ENCODE peak calls at places on chromosome 1, in four cellular contexts. W, K, B and T are unnamed samples.
A peak's percentile ranks its signal among the peaks of the same experiment; 100 is the strongest.

GRCh38 chr1:210292276-210292851 is 36.3 kb upstream of the HHAT start:
- DNase-seq in W (no peak), K (peak; percentile 60), B (peak; percentile 70), T (peak; percentile 75)

GRCh38 chr1:30681782-30682181 is 41.6 kb downstream of the MATN1 start:
- DNase-seq in W (no peak), K (no peak), B (no peak), T (no peak)

GRCh38 chr1:59096501-59096900 is 200.4 kb upstream of the FGGY start:
- DNase-seq in W (no peak), K (no peak), B (no peak), T (no peak)

GRCh38 chr1:226489718-226490440 is 58.7 kb upstream of the STUM start:
- DNase-seq in W (no peak), K (no peak), B (no peak), T (peak; percentile 44)

GRCh38 chr1:221310180-221310579 is 430.9 kb downstream of the HLX start:
- DNase-seq in W (no peak), K (no peak), B (no peak), T (no peak)

GRCh38 chr1:234125283-234125682 is 220.8 kb downstream of the SLC35F3 start:
- DNase-seq in W (peak; percentile 70), K (peak; percentile 59), B (peak; percentile 30), T (peak; percentile 32)

GRCh38 chr1:21901473-21901847 is 35.6 kb downstream of the HSPG2 start:
- DNase-seq in W (no peak), K (no peak), B (no peak), T (no peak)

GRCh38 chr1:117897551-117897950 is 31.9 kb downstream of the GDAP2 start:
- DNase-seq in W (no peak), K (no peak), B (no peak), T (no peak)

GRCh38 chr1:22239378-22239777 is 96.5 kb upstream of the WNT4 start:
- DNase-seq in W (no peak), K (no peak), B (no peak), T (no peak)

GRCh38 chr1:210477328-210477924 is 148.7 kb downstream of the HHAT start:
- DNase-seq in W (no peak), K (no peak), B (no peak), T (no peak)

GRCh38 chr1:94806451-94806861 is 13.7 kb upstream of the SLC44A3 start:
- DNase-seq in W (no peak), K (no peak), B (no peak), T (no peak)

GRCh38 chr1:206723500-206724472 is 39.1 kb downstream of the MAPKAPK2 start:
- DNase-seq in W (no peak), K (no peak), B (peak; percentile 98), T (no peak)

GRCh38 chr1:150006881-150007401 is 3.6 kb downstream of the OTUD7B start:
- DNase-seq in W (no peak), K (no peak), B (no peak), T (no peak)

GRCh38 chr1:241639653-241640148 is 468 bp downstream of the CHML start:
- DNase-seq in W (no peak), K (peak; percentile 15), B (peak; percentile 56), T (peak; percentile 78)

GRCh38 chr1:157124855-157125254 is 13.3 kb downstream of the ETV3 start:
- DNase-seq in W (no peak), K (no peak), B (peak; percentile 11), T (no peak)

GRCh38 chr1:111214884-111215283 is 12.6 kb upstream of the CHI3L2 start:
- DNase-seq in W (no peak), K (no peak), B (no peak), T (no peak)

GRCh38 chr1:172252296-172252695 is 168.2 kb upstream of the C1orf105 start:
- DNase-seq in W (no peak), K (no peak), B (no peak), T (no peak)